ENCODE peak calls at places on chromosomes 16 and 17, in four cellular contexts. G is endodermal cell; C is upper lobe of right lung; A is naive thymus-derived CD4-positive, alpha-beta T cell. P is an unnamed sample. For H3K27me3 and H3K9me3, the result is how much of the 10 kb centered on the place peaks cover.

GRCh38 chr17:14320734-14321475 is 20.0 kb downstream of the HS3ST3B1 start:
- DNase-seq in G (peak), C (no peak), A (no peak), P (no peak)

GRCh38 chr16:70662991-70663523 is 16.7 kb downstream of the IL34 start:
- DNase-seq in G (no peak), C (peak), A (no peak), P (no peak)

GRCh38 chr16:77951788-77952187 is 70.6 kb upstream of the CLEC3A start:
- DNase-seq in A (peak), G (peak), C (no peak), P (no peak)

GRCh38 chr16:54712866-54713265 is 217.8 kb upstream of the IRX5 start:
- DNase-seq in G (no peak), A (no peak), C (no peak), P (no peak)

GRCh38 chr17:19958023-19958422 is 19.6 kb downstream of the AKAP10 start:
- DNase-seq in C (no peak), A (no peak), G (peak), P (peak)

GRCh38 chr17:57499648-57500049 is 243.3 kb downstream of the MSI2 start:
- DNase-seq in C (no peak), G (no peak), A (no peak), P (no peak)

GRCh38 chr16:88631384-88631783 is 7.0 kb upstream of the IL17C start:
- DNase-seq in G (no peak), C (no peak), A (no peak), P (no peak)

GRCh38 chr16:73298562-73298961 is 250.6 kb upstream of the ZFHX3 start:
- DNase-seq in A (no peak), G (peak), C (no peak), P (no peak)

GRCh38 chr17:45792995-45793755 is 9.1 kb downstream of the CRHR1 start:
- DNase-seq in C (no peak), A (no peak), G (no peak), P (no peak)

GRCh38 chr16:11736903-11737302 is 5.8 kb downstream of the TXNDC11 start:
- DNase-seq in C (no peak), G (no peak), A (no peak), P (no peak)

GRCh38 chr16:11737678-11738077 is 5.0 kb downstream of the TXNDC11 start:
- DNase-seq in A (no peak), C (no peak), G (no peak), P (no peak)

GRCh38 chr16:11734653-11735043 is 8.0 kb downstream of the TXNDC11 start:
- DNase-seq in C (no peak), A (no peak), G (no peak), P (no peak)

GRCh38 chr16:11734025-11734652 is 8.5 kb downstream of the TXNDC11 start:
- DNase-seq in C (no peak), G (no peak), A (no peak), P (no peak)

DNA sequence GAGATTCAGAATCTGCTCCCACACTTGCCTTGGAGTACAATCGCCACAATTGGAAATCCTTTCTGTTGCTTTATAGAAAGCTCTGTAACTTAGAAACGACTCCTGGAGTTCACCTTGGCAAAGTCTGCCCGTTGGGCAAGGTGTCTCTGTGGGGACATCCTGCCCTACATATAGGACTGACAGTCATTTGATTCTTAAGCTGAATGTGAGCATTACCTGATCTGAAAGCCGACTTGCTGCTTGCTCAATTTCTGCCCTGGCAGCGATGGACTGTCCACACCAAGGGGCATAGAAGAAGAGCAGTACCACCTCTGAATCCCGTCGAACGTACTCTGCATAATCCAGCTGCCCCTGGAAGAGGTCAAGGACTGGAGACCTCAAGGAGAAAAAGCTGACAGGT is 6.9 kb downstream of the TXNDC11 start:
- DNase-seq in C (no peak), G (peak), A (no peak), P (no peak)
- H3K4me3 ChIP-seq in C (no peak), G (peak), A (no peak), P (no peak)

GRCh38 chr17:48717367-48718161 is 4.8 kb downstream of the PRAC1 start:
- DNase-seq in G (no peak), A (no peak), C (no peak), P (no peak)
- H3K27me3 ChIP-seq in G (half or more), A (half or more), C (half or more), P (under half)

DNA sequence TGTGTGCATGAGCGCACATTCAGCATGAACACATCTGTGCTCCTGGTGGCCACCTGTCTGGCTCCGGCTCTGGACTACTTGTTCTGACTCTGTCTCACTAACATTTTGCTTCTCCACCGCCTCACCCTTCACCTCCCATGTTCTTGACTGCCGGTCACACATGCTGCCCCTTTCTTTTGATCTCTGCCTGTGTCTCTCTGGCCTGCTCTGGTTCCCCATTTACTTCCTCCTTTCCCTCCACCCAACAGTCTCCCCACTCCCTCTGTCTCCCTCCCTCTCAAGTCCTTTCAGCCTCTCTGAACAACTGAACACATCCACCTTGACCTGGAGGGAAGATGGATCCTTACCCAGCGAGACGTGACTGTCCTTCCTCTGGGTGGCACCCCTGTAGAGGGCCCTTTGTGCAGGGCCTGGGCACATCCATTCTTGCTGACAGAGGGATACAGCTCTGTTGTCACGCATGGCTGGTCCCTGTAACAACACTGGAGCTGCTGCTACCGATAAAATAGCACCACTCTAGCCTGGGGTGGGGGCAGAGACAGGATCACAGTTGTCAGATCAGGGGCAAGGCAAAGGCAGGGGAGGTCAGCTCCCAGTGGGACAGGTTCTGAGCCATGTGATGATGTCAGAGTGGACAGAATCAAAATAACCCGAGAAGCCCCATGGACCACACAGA is 11.0 kb downstream of the ZSCAN32 start:
- DNase-seq in C (no peak), A (no peak), G (no peak), P (no peak)
- H3K9me3 ChIP-seq in C (under half), A (under half), G (under half), P (under half)

GRCh38 chr17:35797918-35798317 is 2.5 kb upstream of the MMP28 start:
- DNase-seq in G (no peak), C (no peak), A (no peak), P (no peak)

GRCh38 chr17:35796942-35797341 is 1.5 kb upstream of the MMP28 start:
- DNase-seq in C (no peak), A (no peak), G (no peak), P (no peak)

GRCh38 chr17:35795007-35795870 is at the start of gene MMP28:
- DNase-seq in G (peak), A (peak), C (peak), P (peak)

GRCh38 chr17:35797370-35797769 is 1.9 kb upstream of the MMP28 start:
- DNase-seq in G (no peak), C (no peak), A (no peak), P (no peak)

DNA sequence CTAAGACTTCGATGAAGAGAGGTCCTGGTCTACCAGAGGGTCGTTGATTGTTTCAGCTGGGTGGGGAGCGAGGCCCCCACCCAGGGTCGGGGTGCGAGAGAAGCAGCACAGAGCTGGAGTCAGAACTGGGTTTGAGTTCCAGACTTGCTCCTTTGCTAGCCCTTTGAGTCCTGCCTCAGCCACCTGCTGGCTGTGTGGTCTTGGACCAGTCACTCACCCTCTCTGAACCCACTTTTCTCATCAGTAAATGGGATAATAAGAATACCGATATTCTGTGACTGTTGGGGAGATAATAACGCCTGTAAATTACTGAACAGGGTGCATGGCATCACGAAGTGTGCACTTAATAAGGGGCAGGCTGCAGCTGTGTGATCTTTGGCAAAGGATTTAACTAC is 427 bp upstream of the MMP28 start:
- DNase-seq in A (no peak), C (no peak), G (no peak), P (no peak)
- H3K4me3 ChIP-seq in A (peak), C (peak), G (peak), P (peak)

GRCh38 chr17:6377906-6378305 is 57.0 kb downstream of the AIPL1 start:
- DNase-seq in C (no peak), A (no peak), G (no peak), P (no peak)

GRCh38 chr17:6376901-6377300 is 58.0 kb downstream of the AIPL1 start:
- DNase-seq in C (no peak), G (no peak), A (no peak), P (no peak)

GRCh38 chr17:6374761-6375312 is 60.1 kb downstream of the AIPL1 start:
- DNase-seq in A (no peak), C (no peak), G (peak), P (peak)

GRCh38 chr17:6374271-6374691 is 60.6 kb downstream of the AIPL1 start:
- DNase-seq in A (no peak), G (peak), C (no peak), P (no peak)
- H3K27me3 ChIP-seq in A (under half), G (under half), C (under half), P (under half)

DNA sequence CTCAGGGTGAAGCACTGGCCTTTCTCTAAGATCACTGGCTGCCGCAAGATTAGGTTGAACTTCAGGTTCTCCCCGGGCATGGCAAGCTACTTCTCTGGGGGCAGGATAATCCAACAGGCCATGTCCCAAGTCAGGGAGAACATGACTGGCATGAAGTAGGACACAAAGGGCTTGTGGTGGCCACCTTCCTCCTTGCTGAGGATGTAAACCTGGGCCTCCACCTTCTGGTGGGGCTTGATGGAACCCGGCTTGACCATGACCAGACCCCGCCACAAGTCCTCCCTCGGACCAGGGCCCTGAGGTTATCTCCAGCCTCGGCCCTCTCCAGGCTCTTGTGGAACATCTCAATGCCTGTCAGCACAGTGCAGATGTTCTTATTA is 211.1 kb upstream of the WSB1 start:
- DNase-seq in A (no peak), C (no peak), G (no peak), P (no peak)
- H3K9me3 ChIP-seq in A (under half), C (under half), G (half or more), P (under half)

GRCh38 chr17:64368277-64368676 is 22.4 kb downstream of the PECAM1 start:
- DNase-seq in C (peak), A (no peak), G (no peak), P (no peak)
- H3K4me3 ChIP-seq in C (no peak), A (no peak), G (no peak), P (no peak)

GRCh38 chr16:1152651-1153259 is at the start of gene CACNA1H:
- DNase-seq in A (peak), G (peak), C (no peak), P (peak)
- H3K27me3 ChIP-seq in A (under half), G (under half), C (under half), P (under half)

GRCh38 chr17:53449324-53449723 is 373.4 kb upstream of the KIF2B start:
- DNase-seq in G (no peak), C (no peak), A (no peak), P (no peak)
- H3K9me3 ChIP-seq in G (under half), C (under half), A (under half), P (under half)